ENCODE peak calls at places on chromosomes 11 and 22, in six cellular contexts. P is IMR-90, D is H1, J is K562, V is HCT116, F is HepG2. Z is an unnamed sample.

GRCh38 chr11:95641506-95641905 is 148.1 kb downstream of the FAM76B start:
- DNase-seq in P (no peak), J (no peak), V (no peak), F (no peak), D (no peak), Z (peak; percentile 60)

GRCh38 chr11:75733346-75734107 is 15.9 kb downstream of the MOGAT2 start:
- DNase-seq in D (no peak), V (no peak), J (no peak), P (no peak), F (no peak), Z (no peak)

GRCh38 chr11:14974723-14975587 is 2.8 kb upstream of the CALCA start:
- DNase-seq in J (peak; percentile 41), P (peak; percentile 20), D (peak; percentile 85), F (peak; percentile 16), V (peak; percentile 54), Z (no peak)

GRCh38 chr11:126384053-126384335 is 28.5 kb downstream of the ST3GAL4 start:
- DNase-seq in F (no peak), D (no peak), P (no peak), J (no peak), V (no peak), Z (no peak)

GRCh38 chr11:23973244-23973643 is 523.6 kb upstream of the LUZP2 start:
- DNase-seq in D (no peak), F (no peak), J (no peak), P (no peak), V (no peak), Z (no peak)

GRCh38 chr22:21032843-21033688 is 705 bp upstream of the SLC7A4 start:
- DNase-seq in F (no peak), D (no peak), J (no peak), V (no peak), P (no peak), Z (no peak)

GRCh38 chr22:44523981-44524759 is 26.1 kb upstream of the RTL6 start:
- DNase-seq in J (no peak), P (peak; percentile 99), V (no peak), D (peak; percentile 27), F (no peak), Z (no peak)

GRCh38 chr11:74226907-74227306 is 55.8 kb downstream of the PPME1 start:
- DNase-seq in D (no peak), F (no peak), V (no peak), J (no peak), P (no peak), Z (no peak)

GRCh38 chr11:126497581-126498109 is 142.2 kb downstream of the ST3GAL4 start:
- DNase-seq in P (no peak), F (no peak), J (no peak), V (no peak), D (no peak), Z (no peak)

GRCh38 chr11:70324354-70325115 is 54.0 kb downstream of the PPFIA1 start:
- DNase-seq in D (no peak), J (no peak), P (no peak), F (no peak), V (no peak), Z (peak; percentile 33)

DNA sequence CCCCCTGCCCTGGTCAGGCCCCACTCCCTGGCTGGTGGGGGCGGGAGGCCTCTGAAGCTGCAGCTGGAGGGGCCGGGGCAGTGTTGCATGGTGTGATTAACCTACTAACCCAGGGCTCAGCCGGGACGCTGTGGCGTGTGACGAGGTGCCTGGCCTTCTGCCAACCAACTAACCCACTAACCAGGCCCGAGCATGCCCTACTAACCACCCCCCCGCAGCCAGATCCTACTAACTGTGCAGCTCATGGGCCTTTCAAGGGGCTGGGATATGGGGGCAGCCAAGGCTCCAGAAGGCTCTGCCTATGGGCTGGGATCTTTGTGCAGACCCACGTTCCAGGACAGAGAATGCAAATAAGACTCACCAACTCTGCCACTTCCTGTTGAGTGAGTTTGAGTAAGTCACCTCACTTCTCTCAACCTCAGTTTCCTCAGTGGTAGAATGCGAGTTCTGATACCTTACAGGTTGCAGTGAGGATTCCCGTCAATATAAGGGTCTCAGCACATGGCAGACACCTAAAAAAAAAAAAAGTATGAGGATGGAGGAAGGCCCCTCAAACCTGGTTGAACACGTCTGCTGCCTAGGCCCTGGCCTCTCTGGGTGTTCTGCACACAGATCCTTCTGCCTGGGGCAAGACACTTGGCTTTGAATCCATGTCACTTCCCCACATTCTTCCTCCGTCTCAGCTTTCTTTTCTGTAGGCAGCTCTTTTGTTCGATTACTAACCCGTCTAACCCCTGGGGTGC is 14.1 kb downstream of the MIAT start:
- DNase-seq in J (no peak), V (no peak), D (no peak), F (no peak), P (no peak), Z (peak; percentile 73)
- H3K9ac ChIP-seq in J (no peak overlapping the region), V (no peak overlapping the region), D (no peak overlapping the region), F (no peak overlapping the region), P (no peak overlapping the region), Z (peak overlapping the region; percentile 98)

DNA sequence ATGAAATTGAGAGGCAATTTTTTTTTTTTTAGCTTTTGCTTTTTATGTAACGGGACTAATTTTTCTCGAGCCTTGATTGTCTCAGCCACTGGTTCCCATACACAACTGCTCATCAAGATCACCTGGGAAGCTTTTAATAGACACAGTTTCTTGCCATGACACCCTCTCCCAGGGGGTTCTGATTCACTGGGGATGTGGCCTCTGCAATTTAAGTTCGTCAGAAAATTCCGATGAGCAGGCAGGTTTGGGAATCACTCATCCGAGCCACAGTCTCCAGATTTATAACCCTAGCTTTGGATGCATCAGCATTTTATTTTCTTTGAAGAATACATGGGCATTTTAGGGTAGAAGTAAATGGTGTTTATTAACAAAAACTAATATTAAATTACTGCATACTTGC is 318.8 kb downstream of the DDX10 start:
- DNase-seq in J (no peak), V (no peak), P (no peak), D (no peak), F (no peak), Z (no peak)
- TF ChIP-seq CEBPB in J (no peak), V (no peak), P (no peak), D (no peak), F (no peak), Z (no peak)

DNA sequence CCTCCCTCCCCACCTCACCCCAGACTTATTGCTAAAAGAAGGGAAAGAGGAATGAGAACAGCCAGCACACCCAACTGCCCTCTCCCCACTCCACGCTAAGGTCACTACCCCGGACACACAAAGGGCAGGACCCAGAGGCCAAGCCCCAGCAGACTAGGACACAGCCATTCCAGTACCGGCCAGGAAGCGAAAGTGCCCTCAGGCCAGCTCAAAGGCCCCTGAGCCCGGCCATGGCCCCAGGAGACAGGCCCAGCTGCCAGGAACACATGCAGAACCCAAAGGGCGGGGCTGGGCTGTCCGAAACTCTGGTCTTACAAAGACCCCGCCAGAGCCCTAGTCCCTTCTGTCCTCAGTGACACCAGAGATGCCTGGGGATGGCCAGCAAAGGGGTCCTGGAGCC is 5.5 kb downstream of the RCOR2 start:
- DNase-seq in F (no peak), D (no peak), V (no peak), J (no peak), P (no peak), Z (no peak)
- H3K9ac ChIP-seq in F (no peak overlapping the region), D (no peak overlapping the region), V (no peak overlapping the region), J (no peak overlapping the region), P (no peak overlapping the region), Z (no peak overlapping the region)

GRCh38 chr22:19795617-19796008 is 35.0 kb downstream of the TBX1 start:
- DNase-seq in J (no peak), V (no peak), D (no peak), P (peak; percentile 34), F (no peak), Z (no peak)
- TF ChIP-seq CEBPB in J (no peak), V (no peak), D (no peak), P (no peak), F (no peak), Z (no peak)

GRCh38 chr22:24935771-24936483 is 10.6 kb downstream of the LHFPL7 start:
- DNase-seq in J (no peak), V (no peak), D (no peak), P (no peak), F (no peak), Z (no peak)
- H3K9ac ChIP-seq in J (no peak overlapping the region), V (no peak overlapping the region), D (no peak overlapping the region), P (no peak overlapping the region), F (no peak overlapping the region), Z (no peak overlapping the region)

GRCh38 chr22:48857202-48857805 is 970.4 kb downstream of the BRD1 start:
- DNase-seq in D (no peak), P (no peak), J (no peak), V (no peak), F (no peak), Z (no peak)

GRCh38 chr22:48856308-48856615 is 971.4 kb downstream of the BRD1 start:
- DNase-seq in J (no peak), D (no peak), F (no peak), V (no peak), P (no peak), Z (no peak)

GRCh38 chr22:48855013-48855412 is 972.7 kb downstream of the BRD1 start:
- DNase-seq in F (no peak), P (no peak), D (no peak), J (no peak), V (no peak), Z (no peak)

GRCh38 chr22:48853627-48854240 is 973.9 kb downstream of the BRD1 start:
- DNase-seq in F (no peak), D (no peak), J (no peak), P (no peak), V (no peak), Z (no peak)

DNA sequence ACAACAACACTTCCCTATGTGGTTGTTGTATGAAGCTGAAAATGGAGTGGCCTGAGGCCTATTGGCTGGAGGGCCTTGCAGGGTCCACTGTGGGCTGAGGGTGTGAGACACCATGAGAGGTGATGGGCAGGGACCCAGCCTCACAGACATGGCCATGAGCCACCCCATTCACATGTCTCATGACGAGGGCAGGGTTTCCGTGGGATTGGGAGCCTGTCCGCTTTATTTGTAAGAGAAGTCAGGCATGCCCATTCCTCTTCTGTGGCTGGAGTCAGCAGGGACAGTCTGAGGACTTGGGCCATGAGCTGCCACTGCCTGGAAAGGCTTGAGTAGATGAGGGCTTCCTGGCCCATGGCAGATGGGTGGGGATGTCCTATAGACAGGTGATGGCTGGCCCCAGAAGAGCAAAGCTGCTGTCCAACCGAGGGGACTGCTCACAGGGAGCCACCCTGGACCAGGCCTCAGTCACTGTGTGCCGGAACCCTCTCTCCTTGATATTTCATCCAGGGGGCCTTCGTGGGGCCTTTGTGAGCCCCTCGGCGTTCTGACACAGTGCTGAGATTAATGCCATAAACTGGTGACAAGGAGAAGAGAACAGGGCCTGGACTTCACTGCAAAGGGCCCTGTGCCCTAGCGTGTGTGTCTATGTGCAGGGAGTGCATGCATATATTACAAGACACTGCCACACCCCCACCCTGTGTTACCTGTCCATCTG is 971.9 kb downstream of the BRD1 start:
- DNase-seq in J (no peak), V (no peak), D (no peak), P (no peak), F (no peak), Z (no peak)
- TF ChIP-seq CEBPB in J (no peak), V (no peak), D (no peak), P (no peak), F (no peak), Z (no peak)

GRCh38 chr11:123742334-123742733 is 874 bp upstream of the ZNF202 start:
- DNase-seq in J (no peak), F (no peak), V (no peak), D (peak; percentile 54), P (no peak), Z (no peak)
- H3K9ac ChIP-seq in J (peak overlapping the region; percentile 86), F (peak overlapping the region; percentile 89), V (peak overlapping the region; percentile 76), D (peak overlapping the region; percentile 40), P (peak overlapping the region; percentile 92), Z (no peak overlapping the region)